ENCODE peak calls at places on chromosome 22, in four cellular contexts. J is tibial nerve, P is stomach, U is IMR-90. Q is an unnamed sample.

GRCh38 chr22:25970996-25971811 is 198.1 kb upstream of the SEZ6L start:
- DNase-seq in J (no peak), P (no peak), U (no peak), Q (no peak)

GRCh38 chr22:50306753-50307749 is at the start of gene PLXNB2:
- DNase-seq in J (peak), P (peak), U (peak), Q (peak)

GRCh38 chr22:21811982-21812381 is 55.5 kb downstream of the MAPK1 start:
- DNase-seq in J (no peak), P (no peak), U (no peak), Q (no peak)

GRCh38 chr22:24954114-24954463 is 1.6 kb downstream of the KIAA1671 start:
- DNase-seq in J (no peak), P (no peak), U (no peak), Q (no peak)

GRCh38 chr22:38097557-38098409 is 12.7 kb downstream of the BAIAP2L2 start:
- DNase-seq in J (no peak), P (no peak), U (peak), Q (no peak)

GRCh38 chr22:45317551-45318167 is 7.9 kb downstream of the FAM118A start:
- DNase-seq in J (peak), P (peak), U (peak), Q (peak)

GRCh38 chr22:19086944-19087343 is 35.3 kb downstream of the DGCR2 start:
- DNase-seq in J (no peak), P (no peak), U (peak), Q (no peak)

GRCh38 chr22:24190159-24190540 is 8.9 kb downstream of the SUSD2 start:
- DNase-seq in J (no peak), P (no peak), U (no peak), Q (no peak)

GRCh38 chr22:36803358-36803757 is 13.5 kb downstream of the PVALB start:
- DNase-seq in J (no peak), P (no peak), U (no peak), Q (no peak)

GRCh38 chr22:19990609-19991394 is 25.8 kb downstream of the ARVCF start:
- DNase-seq in J (no peak), P (no peak), U (no peak), Q (peak)

GRCh38 chr22:24503137-24503850 is 8.2 kb downstream of the UPB1 start:
- DNase-seq in J (peak), P (peak), U (peak), Q (peak)

GRCh38 chr22:37684803-37685615 is 1.1 kb upstream of the NOL12 start:
- DNase-seq in J (no peak), P (no peak), U (no peak), Q (no peak)

GRCh38 chr22:49968831-49969661 is 8.5 kb downstream of the PIM3 start:
- DNase-seq in J (no peak), P (peak), U (no peak), Q (peak)

GRCh38 chr22:37187552-37187890 is 526 bp downstream of the C1QTNF6 start:
- DNase-seq in J (no peak), P (peak), U (peak), Q (no peak)

GRCh38 chr22:40436460-40437431 is 66.4 kb downstream of the SGSM3 start:
- DNase-seq in J (peak), P (no peak), U (peak), Q (peak)

GRCh38 chr22:19855504-19856409 is 1.1 kb upstream of the GNB1L start:
- DNase-seq in J (peak), P (peak), U (peak), Q (peak)

GRCh38 chr22:21641417-21641794 is 696 bp upstream of the SDF2L1 start:
- DNase-seq in J (peak), P (peak), U (peak), Q (peak)

GRCh38 chr22:50582562-50583293 is at the start of gene CHKB:
- DNase-seq in J (peak), P (peak), U (peak), Q (peak)

GRCh38 chr22:27801616-27802388 is at the start of gene MN1:
- DNase-seq in J (peak), P (peak), U (peak), Q (peak)

GRCh38 chr22:42820075-42820763 is 36.9 kb downstream of the ARFGAP3 start:
- DNase-seq in J (no peak), P (no peak), U (peak), Q (peak)

GRCh38 chr22:30212363-30212995 is 34.1 kb downstream of the LIF start:
- DNase-seq in J (peak), P (peak), U (peak), Q (peak)

GRCh38 chr22:24068717-24069116 is 57.6 kb downstream of the CABIN1 start:
- DNase-seq in J (no peak), P (no peak), U (no peak), Q (peak)

DNA sequence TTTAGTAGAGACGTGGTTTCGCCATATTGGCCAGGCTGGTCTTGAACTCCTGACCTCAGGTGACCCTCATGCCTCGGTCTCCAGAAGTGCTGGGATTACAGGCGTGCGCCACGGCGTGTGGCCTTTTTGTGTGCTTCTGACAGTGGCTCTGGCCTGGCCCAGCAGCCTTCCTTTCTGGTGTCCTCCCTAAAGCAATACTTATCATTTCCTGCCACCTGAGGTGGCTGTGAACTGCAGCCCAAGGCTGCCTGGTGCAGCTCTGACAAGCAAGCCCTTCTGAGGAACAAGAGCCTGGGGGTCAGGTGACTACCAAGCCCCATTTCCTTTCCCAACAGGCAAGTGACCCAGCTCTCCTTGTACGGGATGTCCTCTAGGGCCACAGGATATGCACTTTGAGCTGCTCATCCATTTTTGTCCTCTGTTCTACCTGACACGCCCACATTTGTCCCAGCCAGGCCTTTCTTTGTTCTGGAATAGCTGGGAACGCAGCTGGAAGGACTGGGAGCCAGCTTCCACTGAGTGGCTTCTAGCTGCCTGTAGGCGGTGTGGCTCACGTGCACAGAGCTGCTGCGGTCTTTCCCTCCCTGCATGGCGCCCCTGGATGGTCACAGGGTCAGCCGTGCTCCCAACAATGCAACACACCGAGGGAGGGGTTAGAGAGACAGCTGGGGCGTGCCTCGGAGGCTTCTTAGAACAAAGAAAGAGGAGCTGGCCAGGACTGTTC is 12.3 kb upstream of the BID start:
- DNase-seq in J (peak), P (peak), U (no peak), Q (peak)
- H3K4me3 ChIP-seq in J (no peak), P (no peak), U (no peak), Q (no peak)

GRCh38 chr22:39290248-39290720 is 29.1 kb downstream of the RPL3 start:
- DNase-seq in J (no peak), P (no peak), U (no peak), Q (no peak)

GRCh38 chr22:39289445-39290247 is 29.8 kb downstream of the RPL3 start:
- DNase-seq in J (no peak), P (no peak), U (no peak), Q (no peak)

GRCh38 chr22:39292002-39292401 is 27.4 kb downstream of the RPL3 start:
- DNase-seq in J (no peak), P (no peak), U (no peak), Q (no peak)

GRCh38 chr22:39291501-39291900 is 27.9 kb downstream of the RPL3 start:
- DNase-seq in J (no peak), P (no peak), U (no peak), Q (no peak)

GRCh38 chr22:39290724-39291161 is 28.7 kb downstream of the RPL3 start:
- DNase-seq in J (peak), P (peak), U (peak), Q (peak)
- TF ChIP-seq POLR2A in J (no peak), P (no peak), U (no peak), Q (no peak)

GRCh38 chr22:46590334-46590733 is 29.9 kb upstream of the GRAMD4 start:
- DNase-seq in J (no peak), P (peak), U (no peak), Q (peak)

GRCh38 chr22:46587492-46588278 is 32.5 kb upstream of the GRAMD4 start:
- DNase-seq in J (no peak), P (no peak), U (no peak), Q (peak)

GRCh38 chr22:46589871-46590271 is 30.3 kb upstream of the GRAMD4 start:
- DNase-seq in J (no peak), P (no peak), U (no peak), Q (no peak)

GRCh38 chr22:46588279-46589140 is 31.7 kb upstream of the GRAMD4 start:
- DNase-seq in J (no peak), P (no peak), U (no peak), Q (peak)

DNA sequence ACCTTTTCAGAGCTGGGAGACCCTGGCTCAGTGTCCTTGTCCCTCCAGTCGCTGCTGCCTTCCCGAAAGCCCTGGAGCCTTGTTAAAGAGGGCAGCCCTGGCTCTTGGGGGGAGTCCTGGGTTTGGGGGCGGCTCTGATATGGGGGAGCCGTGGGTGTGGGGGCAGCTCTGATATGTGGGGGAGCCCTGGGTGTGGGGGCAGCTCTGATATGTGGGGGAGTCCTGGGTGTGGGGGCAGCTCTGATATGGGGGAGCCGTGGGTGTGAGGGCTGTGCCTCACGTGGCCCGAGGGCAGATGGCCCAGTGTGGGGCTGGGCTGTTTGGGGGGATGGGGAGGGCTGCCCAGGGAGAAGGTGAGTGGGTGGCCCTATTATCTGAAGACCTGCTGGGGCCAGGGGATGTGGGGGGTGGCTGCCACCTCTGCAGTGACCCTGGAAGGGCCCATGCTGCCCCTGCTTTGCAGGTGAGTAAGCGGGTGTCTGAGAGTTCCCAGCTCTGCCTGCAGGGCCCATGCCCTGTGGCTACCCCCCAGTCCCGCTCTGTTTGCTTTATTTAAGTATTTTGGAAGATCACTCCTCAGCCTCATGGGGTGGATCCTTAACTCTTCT is 30.9 kb upstream of the GRAMD4 start:
- DNase-seq in J (no peak), P (no peak), U (no peak), Q (no peak)
- H3K4me3 ChIP-seq in J (no peak), P (no peak), U (no peak), Q (no peak)

DNA sequence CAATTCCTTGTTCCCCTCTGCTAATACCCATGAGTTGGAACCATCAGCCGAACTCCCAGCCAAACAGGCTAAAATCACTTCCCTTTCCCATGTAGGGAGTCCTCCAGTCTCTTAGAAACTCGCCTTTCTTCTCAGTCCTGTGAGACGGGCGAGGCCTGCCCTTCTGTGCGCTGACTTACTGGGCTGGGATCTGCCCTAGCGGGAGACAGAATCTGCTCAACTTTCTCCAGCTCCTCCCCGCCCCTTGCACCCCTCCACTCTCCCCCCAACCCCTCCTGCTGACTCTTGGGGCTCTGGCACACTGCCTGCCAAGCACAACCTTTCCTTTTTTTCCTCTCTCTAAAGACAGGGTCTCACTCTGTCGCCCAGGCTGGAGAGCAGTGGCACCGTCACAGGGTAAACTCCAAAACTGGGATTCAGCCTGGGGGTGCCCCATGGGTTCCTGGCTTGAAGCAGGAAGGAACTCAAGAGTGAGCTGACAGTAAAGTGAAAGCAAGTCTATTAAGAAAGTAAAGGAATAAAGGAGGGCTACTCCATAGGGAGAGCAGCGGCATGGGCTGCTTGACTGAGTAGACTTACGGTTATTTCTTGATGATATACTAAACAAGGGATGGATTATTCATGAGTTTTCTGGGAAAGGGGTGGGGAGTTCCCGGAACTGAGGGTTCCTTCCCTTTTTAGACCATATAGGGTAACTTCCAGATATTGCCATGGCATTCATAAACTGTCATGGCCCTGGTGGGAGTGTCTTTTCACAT is 53.1 kb upstream of the EMID1 start:
- DNase-seq in J (peak), P (peak), U (no peak), Q (peak)
- TF ChIP-seq POLR2A in J (no peak), P (no peak), U (no peak), Q (no peak)

DNA sequence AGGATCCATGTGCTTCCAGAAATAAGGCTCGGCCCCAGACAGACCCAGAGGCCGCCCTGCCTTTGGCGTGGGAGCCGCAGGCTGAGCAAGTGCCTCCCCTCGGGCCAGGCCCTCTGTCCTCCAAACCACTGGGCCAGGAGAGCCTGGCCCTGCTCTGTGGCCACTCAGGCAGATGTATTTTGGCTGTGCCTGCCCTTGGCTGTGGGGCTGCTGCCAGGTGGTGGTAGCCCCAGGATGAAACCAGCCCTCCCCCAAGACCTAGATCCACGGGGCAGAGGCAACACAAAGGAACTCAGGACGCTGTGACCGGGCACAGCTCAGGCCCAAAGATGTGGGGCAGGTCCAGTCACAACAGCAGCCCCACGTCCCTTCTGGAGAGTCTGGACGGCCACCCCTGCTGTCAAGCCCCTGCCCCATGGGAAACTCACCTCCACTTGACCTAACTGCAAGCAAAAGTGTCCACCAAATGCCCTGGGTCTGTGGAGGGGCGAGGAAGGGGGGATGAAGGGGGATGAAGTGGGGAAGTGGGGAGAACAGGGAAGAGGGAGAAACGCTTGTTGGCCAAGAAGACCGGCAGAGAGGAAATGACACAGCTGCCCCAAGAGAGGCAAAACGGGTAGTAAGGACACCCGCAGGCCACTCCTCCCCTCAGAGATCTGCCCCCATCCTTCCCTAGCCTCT is 23.9 kb downstream of the PISD start:
- DNase-seq in J (peak), P (no peak), U (no peak), Q (peak)
- H3K4me3 ChIP-seq in J (no peak), P (peak), U (no peak), Q (peak)

GRCh38 chr22:47439643-47440265 is 677.3 kb downstream of the TBC1D22A start:
- DNase-seq in J (no peak), P (no peak), U (no peak), Q (no peak)
- TF ChIP-seq POLR2A in J (no peak), P (no peak), U (no peak), Q (no peak)

GRCh38 chr22:43995798-43996169 is 28.3 kb upstream of the PARVB start:
- DNase-seq in J (no peak), P (no peak), U (no peak), Q (no peak)
- H3K4me3 ChIP-seq in J (no peak), P (no peak), U (no peak), Q (no peak)